ENCODE peak calls at places on chromosomes 7 and 10, in six cellular contexts. O, W, H, J, Q and T are unnamed samples.

GRCh38 chr10:80199828-80200227 is 5.5 kb downstream of the ANXA11 start:
- DNase-seq in O (no peak), W (no peak), H (peak), J (no peak), Q (no peak), T (no peak)

GRCh38 chr10:69892436-69893215 is 90.9 kb downstream of the COL13A1 start:
- DNase-seq in O (no peak), W (peak), H (no peak), J (no peak), Q (no peak), T (no peak)

GRCh38 chr7:137885623-137886022 is 38.8 kb upstream of the DGKI start:
- DNase-seq in O (no peak), W (no peak), H (no peak), J (no peak), Q (no peak), T (no peak)

GRCh38 chr7:39645482-39646407 is 22.4 kb downstream of the RALA start:
- DNase-seq in O (no peak), W (no peak), H (no peak), J (no peak), Q (no peak), T (no peak)

GRCh38 chr7:134331393-134331792 is 14.7 kb upstream of the SLC35B4 start:
- DNase-seq in O (no peak), W (no peak), H (no peak), J (no peak), Q (no peak), T (no peak)

GRCh38 chr10:97789770-97790397 is 18.1 kb upstream of the SFRP5 start:
- DNase-seq in O (no peak), W (no peak), H (no peak), J (no peak), Q (no peak), T (no peak)

GRCh38 chr10:70879244-70879643 is 9.1 kb downstream of the PCBD1 start:
- DNase-seq in O (no peak), W (no peak), H (no peak), J (no peak), Q (no peak), T (no peak)

GRCh38 chr10:127576751-127577161 is 27.6 kb downstream of the NPS start:
- DNase-seq in O (no peak), W (no peak), H (no peak), J (no peak), Q (no peak), T (no peak)

GRCh38 chr7:112410087-112410486 is 40.2 kb upstream of the IFRD1 start:
- DNase-seq in O (no peak), W (no peak), H (no peak), J (no peak), Q (no peak), T (no peak)

GRCh38 chr10:17206210-17206709 is 4.8 kb upstream of the TRDMT1 start:
- DNase-seq in O (peak), W (no peak), H (no peak), J (no peak), Q (peak), T (no peak)

GRCh38 chr7:34501161-34501560 is 156.9 kb upstream of the NPSR1 start:
- DNase-seq in O (no peak), W (no peak), H (no peak), J (no peak), Q (no peak), T (no peak)

GRCh38 chr10:79242620-79243152 is 104.6 kb upstream of the PPIF start:
- DNase-seq in O (peak), W (peak), H (peak), J (peak), Q (peak), T (no peak)